ENCODE peak calls at places on chromosomes 2 and 18, in six cellular contexts. A is upper lobe of right lung, H is heart right ventricle, I is spleen, B is transverse colon, J is hepatocyte. N is an unnamed sample.

GRCh38 chr2:216659301-216659700 is 26.1 kb downstream of the IGFBP2 start:
- DNase-seq in A (no peak), H (no peak), I (no peak), B (no peak), J (no peak), N (no peak)

GRCh38 chr2:24228470-24228869 is 53.6 kb downstream of the FAM228A start:
- DNase-seq in A (no peak), H (no peak), I (no peak), B (no peak), J (no peak), N (no peak)

GRCh38 chr2:7333189-7333588 is 416.0 kb downstream of the RNF144A start:
- DNase-seq in A (no peak), H (no peak), I (no peak), B (no peak), J (no peak), N (no peak)

GRCh38 chr18:36333418-36333817 is 35.9 kb downstream of the FHOD3 start:
- DNase-seq in A (no peak), H (no peak), I (no peak), B (no peak), J (no peak), N (no peak)

GRCh38 chr18:26546170-26546874 is 2.0 kb downstream of the KCTD1 start:
- DNase-seq in A (no peak), H (no peak), I (no peak), B (no peak), J (no peak), N (no peak)

GRCh38 chr2:240146141-240146561 is 5.7 kb upstream of the OTOS start:
- DNase-seq in A (no peak), H (no peak), I (no peak), B (no peak), J (no peak), N (no peak)

GRCh38 chr2:223759569-223760430 is 77.6 kb downstream of the AP1S3 start:
- DNase-seq in A (no peak), H (no peak), I (no peak), B (no peak), J (peak; percentile 75), N (peak; percentile 24)

GRCh38 chr2:150100834-150101233 is 386.6 kb downstream of the RND3 start:
- DNase-seq in A (no peak), H (no peak), I (no peak), B (no peak), J (no peak), N (no peak)

GRCh38 chr18:55405655-55406373 is 182.2 kb downstream of the TCF4 start:
- DNase-seq in A (peak; percentile 67), H (peak; percentile 95), I (no peak), B (peak; percentile 42), J (peak; percentile 89), N (peak; percentile 62)

GRCh38 chr2:88563134-88563533 is 64.1 kb downstream of the EIF2AK3 start:
- DNase-seq in A (no peak), H (no peak), I (no peak), B (no peak), J (no peak), N (no peak)

GRCh38 chr2:204265701-204266310 is 279.5 kb upstream of the PARD3B start:
- DNase-seq in A (no peak), H (no peak), I (no peak), B (no peak), J (no peak), N (no peak)

GRCh38 chr18:48335829-48336228 is 73.4 kb downstream of the ZBTB7C start:
- DNase-seq in A (no peak), H (no peak), I (no peak), B (no peak), J (no peak), N (no peak)

GRCh38 chr2:234763051-234763909 is 188.5 kb upstream of the SH3BP4 start:
- DNase-seq in A (no peak), H (peak; percentile 22), I (no peak), B (no peak), J (no peak), N (no peak)

GRCh38 chr2:106137944-106138903 is 55.9 kb downstream of the UXS1 start:
- DNase-seq in A (no peak), H (peak; percentile 31), I (no peak), B (no peak), J (no peak), N (no peak)

GRCh38 chr18:42187611-42188378 is 232.8 kb downstream of the PIK3C3 start:
- DNase-seq in A (no peak), H (no peak), I (no peak), B (no peak), J (no peak), N (no peak)

GRCh38 chr18:48845174-48845573 is 105.6 kb downstream of the SMAD7 start:
- DNase-seq in A (peak; percentile 29), H (peak; percentile 36), I (peak; percentile 59), B (no peak), J (no peak), N (no peak)

GRCh38 chr2:234694244-234695013 is 197.5 kb upstream of the ARL4C start:
- DNase-seq in A (no peak), H (no peak), I (no peak), B (no peak), J (no peak), N (no peak)

GRCh38 chr2:95525294-95526035 is 40.9 kb upstream of the TRIM43B start:
- DNase-seq in A (peak; percentile 83), H (peak; percentile 27), I (no peak), B (peak; percentile 45), J (no peak), N (peak; percentile 13)

GRCh38 chr2:209578394-209579006 is 154.7 kb downstream of the MAP2 start:
- DNase-seq in A (no peak), H (no peak), I (no peak), B (no peak), J (no peak), N (no peak)

GRCh38 chr2:130834091-130834922 is 2.4 kb upstream of the ARHGEF4 start:
- DNase-seq in A (peak; percentile 46), H (no peak), I (peak; percentile 58), B (no peak), J (peak; percentile 71), N (peak; percentile 68)

GRCh38 chr2:204535356-204535755 is 9.9 kb upstream of the PARD3B start:
- DNase-seq in A (no peak), H (no peak), I (no peak), B (no peak), J (no peak), N (no peak)

GRCh38 chr2:156342252-156343095 is 10.0 kb upstream of the NR4A2 start:
- DNase-seq in A (peak; percentile 97), H (peak; percentile 96), I (peak; percentile 96), B (peak; percentile 96), J (peak; percentile 98), N (peak; percentile 96)

GRCh38 chr18:68397241-68398035 is 317.5 kb downstream of the TMX3 start:
- DNase-seq in A (no peak), H (no peak), I (no peak), B (no peak), J (no peak), N (no peak)

GRCh38 chr2:134327367-134327766 is 73.5 kb downstream of the MGAT5 start:
- DNase-seq in A (no peak), H (no peak), I (no peak), B (no peak), J (no peak), N (no peak)

GRCh38 chr18:25561923-25562322 is 210.0 kb upstream of the ZNF521 start:
- DNase-seq in A (no peak), H (no peak), I (no peak), B (peak; percentile 10), J (peak; percentile 33), N (no peak)

DNA sequence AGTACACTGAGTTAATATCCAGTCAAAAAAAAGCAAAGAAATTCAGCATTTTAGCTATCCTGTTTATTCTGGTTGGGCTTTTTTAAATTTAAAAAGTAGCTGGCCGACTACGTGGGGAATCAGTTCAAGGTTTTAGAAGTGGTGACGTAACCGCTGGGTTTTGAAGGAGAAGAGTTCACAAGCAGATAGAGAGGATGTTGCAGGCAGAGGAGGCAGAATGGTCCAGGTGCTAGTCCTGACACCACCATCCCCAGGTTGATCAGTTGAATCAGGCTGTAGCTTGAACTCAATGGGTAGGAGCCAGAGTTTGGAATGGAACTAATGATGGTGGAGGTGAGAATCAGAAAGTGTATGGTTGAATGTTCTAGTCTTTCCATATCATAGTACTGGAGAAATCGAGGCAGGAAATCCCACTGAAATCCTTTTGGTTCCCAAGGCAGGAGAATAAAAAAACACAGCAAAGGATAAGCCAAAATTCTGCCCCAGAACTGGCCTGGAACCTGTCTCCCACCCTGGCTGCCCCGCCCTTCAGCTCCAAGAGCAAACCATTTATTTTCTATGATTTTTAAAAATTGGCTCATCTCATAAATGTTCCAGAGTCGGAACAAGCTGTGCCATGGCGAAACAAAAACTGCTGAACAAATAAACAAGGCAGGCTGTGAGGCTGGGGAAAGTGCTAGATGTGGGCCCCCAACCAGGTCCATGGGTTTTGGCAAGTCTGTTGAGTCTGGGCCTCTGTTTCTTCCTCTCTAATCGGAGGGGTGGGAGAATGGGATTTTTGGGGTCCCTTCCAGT is 44.0 kb downstream of the SLC4A1AP start:
- DNase-seq in A (no peak), H (no peak), I (no peak), B (no peak), J (no peak), N (no peak)
- H3K27ac ChIP-seq in A (peak overlapping the region; percentile 78), H (peak overlapping the region; percentile 81), I (no peak overlapping the region), B (no peak overlapping the region), J (peak overlapping the region; percentile 20), N (no peak overlapping the region)

GRCh38 chr2:99158599-99158998 is 3.8 kb downstream of the LIPT1 start:
- DNase-seq in A (no peak), H (no peak), I (no peak), B (no peak), J (no peak), N (no peak)

GRCh38 chr2:99159594-99159993 is 4.8 kb downstream of the LIPT1 start:
- DNase-seq in A (no peak), H (no peak), I (no peak), B (no peak), J (no peak), N (no peak)

GRCh38 chr2:99154643-99155536 is at the start of the genes LIPT1 and TSGA10:
- DNase-seq in A (peak; percentile 97), H (peak; percentile 93), I (peak; percentile 97), B (peak; percentile 94), J (peak; percentile 96), N (peak; percentile 94)

GRCh38 chr2:99153921-99154604 is 679 bp downstream of the TSGA10 start:
- DNase-seq in A (no peak), H (no peak), I (no peak), B (no peak), J (no peak), N (no peak)

DNA sequence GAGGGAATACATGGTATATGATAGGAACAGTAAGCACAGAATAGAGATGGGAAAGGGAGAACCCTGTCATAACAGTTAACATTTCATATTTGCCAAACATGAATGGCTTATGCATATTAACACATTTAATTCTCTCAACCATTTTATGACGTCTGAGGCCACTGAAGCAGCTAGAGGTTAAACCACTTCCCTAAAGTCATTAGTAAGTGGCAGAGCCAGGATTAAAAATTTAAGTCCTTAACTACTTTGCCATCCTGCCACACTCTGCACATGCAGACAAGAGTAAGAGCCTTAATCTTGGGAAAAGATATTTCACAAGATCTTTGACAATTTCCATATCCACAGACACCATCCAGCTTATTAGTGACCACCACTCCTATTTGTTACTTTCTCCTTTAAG is 2.1 kb downstream of the LIPT1 start:
- DNase-seq in A (no peak), H (no peak), I (no peak), B (no peak), J (no peak), N (no peak)
- H3K4me1 ChIP-seq in A (peaks cover 15% of the 10 kb centered on the region), H (peaks cover 23% of the 10 kb centered on the region), I (peaks cover 35% of the 10 kb centered on the region), B (peaks cover 17% of the 10 kb centered on the region), J (peaks cover 10% of the 10 kb centered on the region), N (peaks cover 24% of the 10 kb centered on the region)

GRCh38 chr2:83160571-83160970 is 1298.5 kb downstream of the SUCLG1 start:
- DNase-seq in A (no peak), H (no peak), I (no peak), B (no peak), J (no peak), N (no peak)
- H3K9me3 ChIP-seq in A (no peaks in the 10 kb centered on the region), H (no peaks in the 10 kb centered on the region), I (no peaks in the 10 kb centered on the region), B (no peaks in the 10 kb centered on the region), J (no peaks in the 10 kb centered on the region), N (no peaks in the 10 kb centered on the region)

GRCh38 chr18:22826726-22827125 is 106.4 kb upstream of the RBBP8 start:
- DNase-seq in A (no peak), H (no peak), I (no peak), B (no peak), J (no peak), N (no peak)
- H3K27ac ChIP-seq in A (no peak overlapping the region), H (no peak overlapping the region), I (no peak overlapping the region), B (no peak overlapping the region), J (no peak overlapping the region), N (no peak overlapping the region)

N was measured in body of pancreas.